ENCODE peak calls at places on chromosome X, in eight cellular contexts. S, B, E, W, D, Z, O and F are unnamed samples.

GRCh38 chrX:43589735-43590515 is 66.2 kb upstream of the MAOA start:
- DNase-seq in S (no peak), B (no peak), E (no peak), W (no peak), D (no peak), Z (no peak), O (no peak), F (peak)

GRCh38 chrX:150363561-150364346 is 637 bp downstream of the MAMLD1 start:
- DNase-seq in S (peak), B (peak), E (peak), W (peak), D (no peak), Z (no peak), O (no peak), F (no peak)

GRCh38 chrX:154717824-154718223 is 33.1 kb downstream of the GAB3 start:
- DNase-seq in S (no peak), B (peak), E (peak), W (no peak), D (peak), Z (no peak), O (no peak), F (peak)

GRCh38 chrX:11665144-11666040 is at the start of gene ARHGAP6:
- DNase-seq in S (peak), B (peak), E (no peak), W (no peak), D (no peak), Z (no peak), O (no peak), F (no peak)

GRCh38 chrX:106730385-106730784 is 3.9 kb downstream of the RNF128 start:
- DNase-seq in S (no peak), B (peak), E (no peak), W (no peak), D (no peak), Z (no peak), O (no peak), F (no peak)

GRCh38 chrX:133350751-133351150 is 64.5 kb downstream of the GPC4 start:
- DNase-seq in S (peak), B (no peak), E (no peak), W (no peak), D (peak), Z (peak), O (no peak), F (peak)

GRCh38 chrX:7108995-7109634 is 38.4 kb upstream of the STS start:
- DNase-seq in S (no peak), B (no peak), E (peak), W (no peak), D (no peak), Z (no peak), O (no peak), F (no peak)

GRCh38 chrX:38941675-38942074 is 140.4 kb downstream of the MID1IP1 start:
- DNase-seq in S (no peak), B (peak), E (no peak), W (no peak), D (peak), Z (no peak), O (no peak), F (no peak)

GRCh38 chrX:150680974-150681373 is 12.2 kb upstream of the MTMR1 start:
- DNase-seq in S (no peak), B (peak), E (peak), W (peak), D (no peak), Z (no peak), O (no peak), F (no peak)

GRCh38 chrX:12241026-12241425 is 102.8 kb downstream of the FRMPD4 start:
- DNase-seq in S (no peak), B (peak), E (no peak), W (no peak), D (no peak), Z (no peak), O (no peak), F (no peak)

GRCh38 chrX:13937370-13938052 is 92.2 kb downstream of the GEMIN8 start:
- DNase-seq in S (peak), B (peak), E (no peak), W (peak), D (no peak), Z (peak), O (no peak), F (peak)